ENCODE peak calls at places on chromosomes 5 and 9, in four cellular contexts. S is stimulated activated CD8-positive, alpha-beta memory T cell treated with anti-CD3 and anti-CD28 coated beads, Interleukin-15, amount 100 ng/mL, for 24 hours; A is T1000; M is activated gamma-delta T cell treated with Interleukin-2 at 50 U/mL for 16 hours. J is an unnamed sample.

GRCh38 chr5:159341914-159342313 is 11.6 kb upstream of the IL12B start:
- DNase-seq in A (peak; percentile 66), S (no peak), M (peak; percentile 58), J (no peak)

GRCh38 chr9:107439991-107440456 is 49.5 kb downstream of the KLF4 start:
- DNase-seq in A (no peak), M (no peak), S (no peak), J (no peak)

GRCh38 chr5:112694853-112695709 is 42.6 kb upstream of the APC start:
- DNase-seq in M (no peak), S (no peak), A (peak; percentile 4), J (no peak)

GRCh38 chr5:132812123-132812948 is 766 bp upstream of the SOWAHA start:
- DNase-seq in A (no peak), M (no peak), S (no peak), J (no peak)

GRCh38 chr5:120532835-120533234 is 68.7 kb downstream of the PRR16 start:
- DNase-seq in M (no peak), S (no peak), A (no peak), J (no peak)

GRCh38 chr9:126151671-126152050 is 175.0 kb upstream of the MVB12B start:
- DNase-seq in A (no peak), M (no peak), S (no peak), J (no peak)

GRCh38 chr9:131100445-131100844 is 4.1 kb downstream of the AIF1L start:
- DNase-seq in S (no peak), A (no peak), M (no peak), J (no peak)

GRCh38 chr9:76323481-76323880 is 70.7 kb downstream of the RFK start:
- DNase-seq in M (no peak), S (no peak), A (no peak), J (no peak)

GRCh38 chr5:102536323-102536928 is 37.6 kb upstream of the SLCO6A1 start:
- DNase-seq in S (no peak), M (no peak), A (no peak), J (no peak)

GRCh38 chr5:2546983-2547382 is 204.5 kb downstream of the IRX2 start:
- DNase-seq in M (no peak), A (no peak), S (no peak), J (no peak)

GRCh38 chr9:129240581-129241211 is 62.6 kb upstream of the IER5L start:
- DNase-seq in M (no peak), A (no peak), S (no peak), J (no peak)

GRCh38 chr5:79971156-79971555 is 19.9 kb downstream of the MTX3 start:
- DNase-seq in A (no peak), M (no peak), S (no peak), J (no peak)

J was measured in H1.